ENCODE peak calls at places on chromosomes 3 and 15, in four cellular contexts. Q, D, K and J are unnamed samples.
A peak's percentile ranks its signal among the peaks of the same experiment; 100 is the strongest.

GRCh38 chr3:128011140-128011539 is 41.1 kb upstream of the SEC61A1 start:
- DNase-seq in Q (peak; percentile 33), D (peak; percentile 29), K (peak; percentile 50), J (peak; percentile 90)

GRCh38 chr3:40841131-40841530 is 316.4 kb downstream of the ZNF621 start:
- DNase-seq in Q (no peak), D (no peak), K (no peak), J (no peak)

GRCh38 chr15:92580933-92581445 is 74.6 kb downstream of the FAM174B start:
- DNase-seq in Q (no peak), D (no peak), K (no peak), J (no peak)

GRCh38 chr15:60685346-60685937 is 206.5 kb upstream of the ICE2 start:
- DNase-seq in Q (no peak), D (no peak), K (no peak), J (no peak)

GRCh38 chr3:188362405-188362831 is 208.5 kb downstream of the LPP start:
- DNase-seq in Q (peak; percentile 50), D (peak; percentile 73), K (no peak), J (no peak)

GRCh38 chr3:134365766-134366065 is 8.5 kb downstream of the AMOTL2 start:
- DNase-seq in Q (no peak), D (no peak), K (no peak), J (no peak)

GRCh38 chr3:38029400-38030125 is at the start of gene PLCD1:
- DNase-seq in Q (peak; percentile 36), D (peak; percentile 33), K (peak; percentile 88), J (peak; percentile 82)

GRCh38 chr15:68650901-68651709 is 72.3 kb downstream of the CORO2B start:
- DNase-seq in Q (peak; percentile 90), D (peak; percentile 18), K (peak; percentile 91), J (peak; percentile 98)

GRCh38 chr3:60886518-60886917 is 364.7 kb downstream of the FHIT start:
- DNase-seq in Q (no peak), D (no peak), K (no peak), J (no peak)

GRCh38 chr3:173709026-173709425 is 311.5 kb downstream of the NLGN1 start:
- DNase-seq in Q (no peak), D (no peak), K (no peak), J (no peak)

GRCh38 chr3:71101014-71101413 is 482.5 kb downstream of the FOXP1 start:
- DNase-seq in Q (peak; percentile 47), D (no peak), K (no peak), J (no peak)

GRCh38 chr3:33152363-33153360 is 38.8 kb downstream of the CRTAP start:
- DNase-seq in Q (no peak), D (no peak), K (no peak), J (no peak)

GRCh38 chr15:69089258-69089657 is 71.2 kb upstream of the GLCE start:
- DNase-seq in Q (no peak), D (no peak), K (no peak), J (no peak)

GRCh38 chr3:38157562-38157961 is 7.8 kb upstream of the OXSR1 start:
- DNase-seq in Q (no peak), D (no peak), K (no peak), J (no peak)

GRCh38 chr3:22495241-22495640 is 707.9 kb upstream of the UBE2E2 start:
- DNase-seq in Q (no peak), D (no peak), K (no peak), J (no peak)

GRCh38 chr15:69193948-69194827 is 33.8 kb downstream of the GLCE start:
- DNase-seq in Q (no peak), D (no peak), K (no peak), J (no peak)

GRCh38 chr3:12286927-12287726 is 1.7 kb upstream of the PPARG start:
- DNase-seq in Q (no peak), D (no peak), K (no peak), J (peak; percentile 53)

GRCh38 chr3:122392868-122393844 is 9.2 kb downstream of the FAM162A start:
- DNase-seq in Q (peak; percentile 43), D (peak; percentile 47), K (peak; percentile 12), J (no peak)

GRCh38 chr3:159860727-159861126 is 127.9 kb upstream of the IL12A start:
- DNase-seq in Q (no peak), D (no peak), K (no peak), J (no peak)

GRCh38 chr3:186090884-186091283 is 18.0 kb downstream of the ETV5 start:
- DNase-seq in Q (no peak), D (no peak), K (no peak), J (no peak)

GRCh38 chr15:85859671-85860070 is 64.9 kb upstream of the KLHL25 start:
- DNase-seq in Q (no peak), D (no peak), K (no peak), J (no peak)

GRCh38 chr3:171378586-171378985 is 81.6 kb downstream of the TNIK start:
- DNase-seq in Q (no peak), D (no peak), K (no peak), J (no peak)

GRCh38 chr3:46848271-46849097 is 14.8 kb downstream of the MYL3 start:
- DNase-seq in Q (no peak), D (no peak), K (peak; percentile 60), J (peak; percentile 83)

GRCh38 chr3:38646062-38646461 is 3.4 kb downstream of the SCN5A start:
- DNase-seq in Q (no peak), D (no peak), K (no peak), J (no peak)

GRCh38 chr15:75468908-75469307 is 17.4 kb upstream of the SIN3A start:
- DNase-seq in Q (no peak), D (no peak), K (no peak), J (no peak)

GRCh38 chr3:161372321-161373260 is 1.3 kb upstream of the SPTSSB start:
- DNase-seq in Q (peak; percentile 20), D (no peak), K (no peak), J (peak; percentile 43)

GRCh38 chr3:55654123-55654787 is 167.1 kb upstream of the WNT5A start:
- DNase-seq in Q (no peak), D (no peak), K (no peak), J (no peak)

GRCh38 chr3:56958879-56959607 is 101.4 kb upstream of the SPATA12 start:
- DNase-seq in Q (no peak), D (no peak), K (no peak), J (no peak)

GRCh38 chr15:83284563-83285283 is at the start of gene BNC1:
- DNase-seq in Q (no peak), D (no peak), K (no peak), J (peak; percentile 42)

GRCh38 chr15:89017370-89018066 is 70.7 kb upstream of the ABHD2 start:
- DNase-seq in Q (peak; percentile 82), D (peak; percentile 54), K (peak; percentile 78), J (peak; percentile 96)

GRCh38 chr3:21705769-21706168 is 45.2 kb downstream of the ZNF385D start:
- DNase-seq in Q (no peak), D (no peak), K (no peak), J (no peak)

GRCh38 chr3:98596902-98597500 is 3.6 kb upstream of the CPOX start:
- DNase-seq in Q (peak; percentile 21), D (peak; percentile 28), K (peak; percentile 14), J (no peak)

GRCh38 chr15:23866832-23867231 is 179.7 kb upstream of the NDN start:
- DNase-seq in Q (peak; percentile 21), D (peak; percentile 30), K (no peak), J (no peak)

GRCh38 chr3:56720836-56721235 is 37.8 kb upstream of the TASOR start:
- DNase-seq in Q (no peak), D (no peak), K (no peak), J (no peak)

DNA sequence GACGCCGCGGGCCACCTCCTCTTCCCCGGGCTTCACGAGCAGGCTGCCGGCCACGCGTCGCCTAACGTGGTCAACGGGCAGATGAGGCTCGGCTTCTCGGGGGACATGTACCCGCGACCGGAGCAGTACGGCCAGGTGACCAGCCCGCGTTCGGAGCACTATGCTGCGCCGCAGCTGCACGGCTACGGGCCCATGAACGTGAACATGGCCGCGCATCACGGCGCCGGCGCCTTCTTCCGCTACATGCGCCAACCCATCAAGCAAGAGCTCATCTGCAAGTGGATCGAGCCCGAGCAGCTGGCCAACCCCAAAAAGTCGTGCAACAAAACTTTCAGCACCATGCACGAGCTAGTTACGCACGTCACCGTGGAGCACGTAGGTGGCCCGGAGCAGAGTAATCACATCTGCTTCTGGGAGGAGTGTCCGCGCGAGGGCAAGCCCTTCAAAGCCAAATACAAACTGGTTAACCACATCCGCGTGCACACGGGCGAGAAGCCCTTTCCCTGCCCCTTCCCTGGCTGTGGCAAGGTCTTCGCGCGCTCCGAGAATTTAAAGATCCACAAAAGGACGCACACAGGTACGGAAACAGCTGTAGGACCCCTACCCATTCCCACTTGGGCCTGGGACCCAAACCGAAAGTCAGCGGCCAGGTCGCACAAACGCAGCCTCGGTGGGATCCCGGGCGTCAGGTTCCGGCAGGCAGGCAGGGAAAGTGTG is 1.5 kb downstream of the ZIC1 start:
- DNase-seq in Q (no peak), D (no peak), K (no peak), J (peak; percentile 44)
- TF ChIP-seq NR3C1 in Q (no peak), D (no peak), K (no peak), J (no peak)

DNA sequence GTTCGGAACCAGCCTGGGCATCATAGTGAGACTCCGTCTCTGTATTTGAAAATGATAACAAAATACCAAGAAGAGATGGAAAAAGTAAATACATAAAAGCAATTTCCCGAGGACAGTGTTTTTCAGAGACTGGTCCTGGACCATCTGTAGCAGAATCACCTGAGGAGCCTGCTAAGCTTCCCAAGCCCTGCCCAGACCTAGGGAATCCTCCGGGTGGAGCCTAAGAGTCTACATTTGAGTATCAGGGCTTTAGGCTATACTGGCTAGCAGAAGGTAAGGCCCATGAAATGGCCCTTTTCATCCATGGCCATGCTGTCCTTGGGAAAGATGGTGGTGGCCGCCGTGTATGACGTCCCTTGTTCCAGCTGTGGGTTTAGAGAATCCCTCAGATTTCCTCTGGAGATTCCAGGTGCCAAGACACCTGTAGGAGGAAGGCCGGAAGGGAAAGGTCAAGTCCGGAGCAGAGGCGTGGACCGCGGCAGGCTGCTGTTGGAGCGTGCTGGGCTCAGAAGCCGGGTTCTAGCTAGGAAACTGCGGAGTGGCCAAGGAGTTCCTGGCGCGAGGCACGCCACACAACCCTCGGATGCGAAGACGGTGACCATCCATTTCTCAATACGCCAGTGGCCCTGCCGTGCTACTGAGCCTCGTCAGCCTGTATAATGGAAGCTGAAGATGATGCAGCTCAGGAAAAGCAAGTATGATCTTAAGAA is 50.9 kb downstream of the TMEM44 start:
- DNase-seq in Q (no peak), D (no peak), K (no peak), J (peak; percentile 24)
- TF ChIP-seq NR3C1 in Q (no peak), D (no peak), K (no peak), J (no peak)

DNA sequence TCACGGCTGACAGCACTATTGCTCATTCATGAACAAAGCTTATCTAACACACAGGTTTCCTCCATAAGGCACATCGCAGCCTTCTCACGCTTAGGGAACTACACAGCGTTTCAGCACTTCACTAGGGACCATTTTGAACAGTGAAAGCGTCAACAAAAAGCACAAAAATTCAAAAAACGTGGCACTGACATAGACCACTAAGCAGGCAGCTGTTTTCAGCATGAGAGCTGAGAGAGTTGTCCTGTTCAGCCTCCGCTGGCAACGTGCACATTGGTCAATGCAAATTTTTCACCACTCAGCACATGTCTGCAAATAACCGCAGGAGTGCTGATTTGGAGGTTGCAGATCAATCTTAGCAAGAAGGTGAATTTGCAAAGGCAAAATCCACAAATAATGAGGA is 109.2 kb downstream of the LRRK1 start:
- DNase-seq in Q (no peak), D (no peak), K (no peak), J (no peak)
- TF ChIP-seq NR3C1 in Q (no peak), D (no peak), K (no peak), J (no peak)

GRCh38 chr3:16072420-16073110 is 101.9 kb upstream of the GALNT15 start:
- DNase-seq in Q (no peak), D (no peak), K (no peak), J (no peak)
- TF ChIP-seq NR3C1 in Q (no peak), D (no peak), K (no peak), J (no peak)